ENCODE peak calls at places on chromosomes 2 and 18, in seven cellular contexts. One of them, this sample, is unnamed.
A peak's percentile ranks its signal among the peaks of the same experiment; 100 is the strongest.

GRCh38 chr2:133843091-133843490 is 274.8 kb upstream of the NCKAP5 start:
- DNase-seq in WERI-Rb-1: no peak
- DNase-seq in NCI-H2171 treated with DMSO at 0.1 percent for 48 hours: no peak
- DNase-seq in BJ: no peak
- DNase-seq in GM20000: no peak
- DNase-seq in cardiac muscle cell: peak; percentile 40
- DNase-seq in D341Med: no peak
- DNase-seq in this sample: no peak

GRCh38 chr18:72468011-72468710 is 76.0 kb downstream of the CBLN2 start:
- DNase-seq in BJ: no peak
- DNase-seq in NCI-H2171 treated with DMSO at 0.1 percent for 48 hours: no peak
- DNase-seq in D341Med: no peak
- DNase-seq in WERI-Rb-1: no peak
- DNase-seq in GM20000: no peak
- DNase-seq in cardiac muscle cell: no peak
- DNase-seq in this sample: no peak

GRCh38 chr2:225272173-225272572 is 127.3 kb upstream of the NYAP2 start:
- DNase-seq in BJ: no peak
- DNase-seq in D341Med: no peak
- DNase-seq in GM20000: no peak
- DNase-seq in cardiac muscle cell: no peak
- DNase-seq in NCI-H2171 treated with DMSO at 0.1 percent for 48 hours: no peak
- DNase-seq in WERI-Rb-1: no peak
- DNase-seq in this sample: no peak

GRCh38 chr2:100747996-100748615 is 71.8 kb upstream of the NPAS2 start:
- DNase-seq in GM20000: no peak
- DNase-seq in BJ: no peak
- DNase-seq in D341Med: no peak
- DNase-seq in NCI-H2171 treated with DMSO at 0.1 percent for 48 hours: no peak
- DNase-seq in WERI-Rb-1: no peak
- DNase-seq in cardiac muscle cell: peak; percentile 43
- DNase-seq in this sample: no peak

GRCh38 chr2:126886201-126886905 is 12.3 kb upstream of the TEX51 start:
- DNase-seq in WERI-Rb-1: no peak
- DNase-seq in NCI-H2171 treated with DMSO at 0.1 percent for 48 hours: peak; percentile 52
- DNase-seq in D341Med: no peak
- DNase-seq in GM20000: peak; percentile 83
- DNase-seq in cardiac muscle cell: peak; percentile 78
- DNase-seq in BJ: no peak
- DNase-seq in this sample: no peak

GRCh38 chr2:172234716-172235661 is 132.3 kb upstream of the DLX2 start:
- DNase-seq in NCI-H2171 treated with DMSO at 0.1 percent for 48 hours: peak; percentile 73
- DNase-seq in D341Med: peak; percentile 59
- DNase-seq in WERI-Rb-1: peak; percentile 25
- DNase-seq in GM20000: no peak
- DNase-seq in cardiac muscle cell: no peak
- DNase-seq in BJ: no peak
- DNase-seq in this sample: no peak

GRCh38 chr2:200380139-200380561 is 73.7 kb downstream of the SPATS2L start:
- DNase-seq in NCI-H2171 treated with DMSO at 0.1 percent for 48 hours: no peak
- DNase-seq in D341Med: no peak
- DNase-seq in WERI-Rb-1: no peak
- DNase-seq in BJ: no peak
- DNase-seq in GM20000: no peak
- DNase-seq in cardiac muscle cell: no peak
- DNase-seq in this sample: no peak

GRCh38 chr2:59025157-59025757 is 784.1 kb upstream of the FANCL start:
- DNase-seq in D341Med: peak; percentile 66
- DNase-seq in GM20000: peak; percentile 28
- DNase-seq in WERI-Rb-1: peak; percentile 65
- DNase-seq in NCI-H2171 treated with DMSO at 0.1 percent for 48 hours: no peak
- DNase-seq in cardiac muscle cell: peak; percentile 51
- DNase-seq in BJ: no peak
- DNase-seq in this sample: peak; percentile 5

GRCh38 chr2:204339212-204339715 is 206.0 kb upstream of the PARD3B start:
- DNase-seq in BJ: no peak
- DNase-seq in GM20000: no peak
- DNase-seq in NCI-H2171 treated with DMSO at 0.1 percent for 48 hours: no peak
- DNase-seq in D341Med: no peak
- DNase-seq in WERI-Rb-1: no peak
- DNase-seq in cardiac muscle cell: no peak
- DNase-seq in this sample: no peak

This sample was measured in RCC 7860.